ENCODE peak calls at places on chromosomes 11 and 22, in seven cellular contexts. T is GM23248; J is mammary epithelial cell; A is spleen; B is effector memory CD4-positive, alpha-beta T cell; R is fibroblast of lung; S is IMR-90. E is an unnamed sample. For H3K4me1, the result is how much of the 10 kb centered on the place peaks cover.

GRCh38 chr11:1536065-1536843 is 35.8 kb downstream of the DUSP8 start:
- DNase-seq in T (no peak), J (no peak), A (no peak), B (no peak), R (no peak), S (no peak), E (no peak)

GRCh38 chr11:68498313-68498712 is 37.8 kb downstream of the PPP6R3 start:
- DNase-seq in T (no peak), J (no peak), A (no peak), B (no peak), R (no peak), S (no peak), E (no peak)

GRCh38 chr11:3611976-3612678 is 29.7 kb downstream of the ART5 start:
- DNase-seq in T (no peak), J (no peak), A (no peak), B (no peak), R (no peak), S (no peak), E (no peak)

GRCh38 chr22:22199634-22200033 is 45.0 kb upstream of the VPREB1 start:
- DNase-seq in T (no peak), J (no peak), A (no peak), B (no peak), R (no peak), S (no peak), E (no peak)

GRCh38 chr11:65787649-65788622 is 1.1 kb downstream of the OVOL1 start:
- DNase-seq in T (peak), J (no peak), A (no peak), B (no peak), R (no peak), S (no peak), E (no peak)

GRCh38 chr22:49961601-49962011 is 1.0 kb downstream of the PIM3 start:
- DNase-seq in T (no peak), J (no peak), A (no peak), B (no peak), R (no peak), S (no peak), E (no peak)

GRCh38 chr22:39907605-39908097 is 6.8 kb downstream of the GRAP2 start:
- DNase-seq in T (no peak), J (no peak), A (no peak), B (peak), R (no peak), S (no peak), E (no peak)

GRCh38 chr22:41562461-41562860 is 1.7 kb downstream of the CSDC2 start:
- DNase-seq in T (no peak), J (no peak), A (no peak), B (no peak), R (no peak), S (no peak), E (no peak)

GRCh38 chr11:10844364-10844763 is 13.5 kb downstream of the ZBED5 start:
- DNase-seq in T (peak), J (no peak), A (no peak), B (no peak), R (no peak), S (peak), E (no peak)

GRCh38 chr11:102491969-102492368 is 38.6 kb downstream of the MMP7 start:
- DNase-seq in T (no peak), J (no peak), A (no peak), B (no peak), R (no peak), S (no peak), E (no peak)

GRCh38 chr11:75583710-75584658 is 21.9 kb downstream of the SERPINH1 start:
- DNase-seq in T (peak), J (no peak), A (peak), B (no peak), R (peak), S (peak), E (peak)

GRCh38 chr11:68994161-68994890 is 13.5 kb upstream of the MRGPRD start:
- DNase-seq in T (no peak), J (no peak), A (peak), B (no peak), R (no peak), S (no peak), E (no peak)

GRCh38 chr11:78372114-78372768 is 45.4 kb downstream of the GAB2 start:
- DNase-seq in T (no peak), J (no peak), A (no peak), B (no peak), R (no peak), S (no peak), E (no peak)

GRCh38 chr11:19345519-19345847 is 104.7 kb upstream of the E2F8 start:
- DNase-seq in T (peak), J (no peak), A (peak), B (no peak), R (no peak), S (no peak), E (no peak)

GRCh38 chr11:44275961-44276550 is 33.9 kb downstream of the ALX4 start:
- DNase-seq in T (no peak), J (no peak), A (peak), B (no peak), R (no peak), S (no peak), E (no peak)

GRCh38 chr22:42719656-42720262 is 911 bp downstream of the A4GALT start:
- DNase-seq in T (no peak), J (no peak), A (no peak), B (no peak), R (no peak), S (no peak), E (no peak)

GRCh38 chr11:37788141-37788877 is 1190.3 kb upstream of the RAG2 start:
- DNase-seq in T (no peak), J (peak), A (no peak), B (no peak), R (peak), S (peak), E (no peak)

GRCh38 chr11:94873910-94874575 is 99.3 kb downstream of the CWC15 start:
- DNase-seq in T (no peak), J (no peak), A (no peak), B (no peak), R (no peak), S (no peak), E (no peak)

GRCh38 chr22:35150163-35151107 is 84.5 kb downstream of the ISX start:
- DNase-seq in T (peak), J (peak), A (peak), B (peak), R (peak), S (peak), E (peak)

GRCh38 chr22:20211997-20212753 is 55.9 kb downstream of the RTN4R start:
- DNase-seq in T (no peak), J (peak), A (no peak), B (no peak), R (peak), S (peak), E (no peak)

GRCh38 chr11:67391304-67392181 is at the start of gene RAD9A:
- DNase-seq in T (peak), J (peak), A (peak), B (peak), R (peak), S (peak), E (peak)

GRCh38 chr11:11965192-11965591 is 43.2 kb downstream of the DKK3 start:
- DNase-seq in T (no peak), J (no peak), A (peak), B (no peak), R (no peak), S (no peak), E (no peak)

GRCh38 chr11:14578551-14578956 is 58.4 kb upstream of the PSMA1 start:
- DNase-seq in T (no peak), J (peak), A (no peak), B (peak), R (peak), S (peak), E (no peak)

GRCh38 chr11:299951-300735 is 817 bp upstream of the IFITM5 start:
- DNase-seq in T (peak), J (no peak), A (peak), B (no peak), R (no peak), S (peak), E (no peak)

GRCh38 chr22:22060200-22061084 is 77.9 kb upstream of the TOP3B start:
- DNase-seq in T (peak), J (peak), A (peak), B (no peak), R (peak), S (peak), E (no peak)

GRCh38 chr22:36510966-36511881 is 4.4 kb upstream of the FOXRED2 start:
- DNase-seq in T (peak), J (peak), A (no peak), B (no peak), R (peak), S (peak), E (no peak)

GRCh38 chr11:108666373-108666772 is 1.5 kb downstream of the DDX10 start:
- DNase-seq in T (peak), J (no peak), A (no peak), B (no peak), R (no peak), S (no peak), E (no peak)

GRCh38 chr22:39349967-39350802 is at the start of gene SYNGR1:
- DNase-seq in T (peak), J (no peak), A (peak), B (no peak), R (no peak), S (no peak), E (no peak)

GRCh38 chr11:47186937-47187681 is 875 bp upstream of the PACSIN3 start:
- DNase-seq in T (peak), J (peak), A (no peak), B (no peak), R (peak), S (peak), E (no peak)

GRCh38 chr11:70326365-70326803 is 55.9 kb downstream of the PPFIA1 start:
- DNase-seq in T (peak), J (no peak), A (no peak), B (no peak), R (peak), S (peak), E (no peak)

DNA sequence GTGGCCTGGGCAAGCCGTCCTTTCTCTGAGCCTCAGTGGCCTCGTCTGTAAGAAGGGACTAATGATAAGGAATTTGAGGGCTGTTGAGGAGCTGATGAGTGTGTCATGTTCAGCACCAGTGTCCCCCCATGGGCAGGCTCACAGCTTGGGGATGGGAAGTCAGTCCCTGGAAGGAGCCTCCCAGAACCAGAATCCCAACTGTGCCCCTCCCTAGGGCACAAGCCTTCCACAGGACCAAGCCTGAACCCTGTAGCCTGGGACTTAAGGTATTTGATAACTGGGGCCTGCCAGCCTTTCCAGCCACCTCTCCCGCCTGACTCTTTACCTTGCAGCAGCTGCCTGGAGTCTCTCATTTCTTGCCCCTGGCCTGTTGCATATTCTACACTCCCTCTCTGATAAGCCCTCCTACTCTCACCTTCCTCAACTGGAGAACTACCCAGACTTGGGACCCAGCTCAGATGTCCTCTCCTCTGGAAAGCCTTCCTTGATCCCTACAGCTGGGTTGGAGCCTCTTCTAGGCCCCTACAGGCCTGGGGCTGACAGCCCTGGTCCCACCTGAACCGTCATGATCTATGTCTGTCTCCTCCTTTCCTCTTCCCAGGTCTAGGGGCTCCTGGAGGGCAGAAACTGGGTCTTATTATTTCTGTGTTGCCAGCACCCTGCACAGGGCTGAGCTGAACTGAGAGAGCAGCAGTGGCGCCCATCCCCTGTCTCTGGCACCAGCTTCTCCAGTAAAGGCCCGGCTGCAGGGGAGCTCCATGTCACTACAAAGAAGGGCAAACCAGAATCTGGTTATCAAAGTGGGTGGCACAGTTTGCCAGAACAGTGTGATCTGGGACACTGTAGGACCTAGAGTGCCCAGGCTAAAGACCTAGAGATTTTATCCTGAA is 1.6 kb downstream of the P2RY2 start:
- DNase-seq in T (no peak), J (no peak), A (peak), B (no peak), R (no peak), S (no peak), E (no peak)
- H3K4me3 ChIP-seq in T (no peak), J (peak), A (peak), B (no peak), R (no peak), S (no peak), E (no peak)

DNA sequence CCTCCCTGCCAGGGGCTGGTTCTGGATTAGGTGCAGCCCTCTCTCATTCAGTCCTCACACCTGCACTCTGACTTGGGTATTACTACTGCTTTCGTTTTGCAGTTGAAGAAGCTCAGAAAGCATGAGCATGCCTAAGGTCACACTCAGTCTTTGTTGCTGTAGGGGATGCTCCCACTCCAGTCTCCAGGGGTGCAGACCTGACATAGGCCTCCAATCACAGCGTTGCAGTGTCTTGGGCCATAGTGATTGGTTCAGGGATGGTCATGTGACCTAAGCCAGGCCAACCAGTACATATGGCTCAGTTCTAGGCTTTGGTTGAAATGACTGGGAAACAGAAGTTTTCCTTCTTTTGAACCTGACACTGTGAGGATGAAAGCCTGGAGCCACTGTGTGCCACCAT is 61.7 kb downstream of the FBXO7 start:
- DNase-seq in T (no peak), J (no peak), A (no peak), B (no peak), R (no peak), S (no peak), E (no peak)
- H3K4me1 ChIP-seq in T (under half), J (under half), A (under half), B (under half), R (under half), S (under half), E (under half)

DNA sequence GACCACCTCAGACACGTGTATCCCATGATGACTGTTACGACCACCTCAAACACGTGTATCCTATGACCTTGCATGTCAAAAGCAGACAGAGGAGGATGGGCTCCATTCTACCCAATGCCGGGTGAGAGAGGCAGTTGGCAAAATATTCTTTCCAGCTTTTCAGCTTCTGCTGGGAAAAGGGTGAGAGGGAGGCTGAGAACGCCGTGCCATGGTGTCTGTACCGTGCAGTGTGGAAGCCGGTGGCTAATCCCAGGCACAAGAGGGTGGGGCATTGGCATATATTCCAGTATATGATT is 1478.4 kb downstream of the TBC1D22A start:
- DNase-seq in T (no peak), J (no peak), A (peak), B (no peak), R (no peak), S (no peak), E (no peak)
- H3K27ac ChIP-seq in T (no peak), J (no peak), A (no peak), B (no peak), R (no peak), S (no peak), E (no peak)

DNA sequence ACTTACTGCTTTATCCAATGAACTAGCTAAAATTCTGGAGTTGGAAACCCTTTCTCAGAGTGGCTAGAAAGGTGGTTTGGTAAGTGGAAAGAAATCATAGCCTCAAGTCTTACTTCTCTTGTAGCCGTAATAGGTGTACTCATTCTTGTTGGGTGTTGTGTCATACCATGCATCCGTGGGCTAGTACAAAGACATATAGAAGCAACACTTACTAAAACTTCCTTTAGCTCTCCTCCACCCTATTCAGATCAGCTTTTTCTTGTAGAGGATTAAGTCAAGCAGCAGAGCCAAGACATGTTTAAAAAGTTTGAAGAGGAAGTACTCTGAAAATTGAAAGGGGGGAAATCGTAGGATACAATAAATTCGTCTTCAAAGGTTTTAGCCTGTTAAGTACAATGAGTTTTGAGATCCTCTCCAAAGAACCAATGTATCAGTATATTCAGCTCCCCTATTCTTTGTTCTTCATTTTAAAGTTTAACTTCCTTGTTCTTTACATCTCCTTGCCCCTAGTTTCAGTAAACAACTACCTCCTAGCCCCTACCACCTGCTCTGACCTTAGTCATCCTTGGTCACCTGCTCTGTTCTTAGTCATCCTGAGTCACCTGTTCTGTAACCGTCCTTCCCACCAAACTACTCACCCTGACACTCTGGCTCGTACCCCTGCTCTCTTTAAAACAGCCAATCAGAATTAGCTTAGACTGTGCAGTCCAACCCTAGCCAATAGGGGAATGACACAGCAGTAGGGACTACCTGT is 62.1 kb upstream of the DEUP1 start:
- DNase-seq in T (no peak), J (no peak), A (no peak), B (no peak), R (no peak), S (no peak), E (no peak)
- H3K4me3 ChIP-seq in T (no peak), J (no peak), A (no peak), B (no peak), R (no peak), S (no peak), E (no peak)

GRCh38 chr22:30187726-30188407 is 58.7 kb downstream of the LIF start:
- DNase-seq in T (peak), J (no peak), A (no peak), B (no peak), R (peak), S (peak), E (no peak)
- H3K4me1 ChIP-seq in T (under half), J (under half), A (under half), B (under half), R (under half), S (under half), E (under half)

GRCh38 chr11:125892994-125893393 is 5.5 kb downstream of the HYLS1 start:
- DNase-seq in T (no peak), J (no peak), A (no peak), B (no peak), R (no peak), S (no peak), E (no peak)
- H3K27ac ChIP-seq in T (no peak), J (no peak), A (no peak), B (no peak), R (no peak), S (no peak), E (no peak)

GRCh38 chr11:61144511-61145179 is 16.6 kb downstream of the VPS37C start:
- DNase-seq in T (no peak), J (no peak), A (peak), B (no peak), R (no peak), S (no peak), E (no peak)
- H3K4me3 ChIP-seq in T (no peak), J (no peak), A (no peak), B (no peak), R (no peak), S (no peak), E (no peak)

GRCh38 chr11:121372671-121373429 is 79.3 kb upstream of the SORL1 start:
- DNase-seq in T (no peak), J (no peak), A (no peak), B (no peak), R (no peak), S (no peak), E (no peak)
- H3K4me1 ChIP-seq in T (under half), J (under half), A (under half), B (under half), R (under half), S (under half), E (under half)